ENCODE peak calls at places on chromosomes 3 and 15, in seven cellular contexts. D, T, I, U, X, G and Z are unnamed samples.

GRCh38 chr3:42369304-42369703 is 41.1 kb downstream of the LYZL4 start:
- DNase-seq in D (peak), T (peak), I (no peak), U (no peak), X (no peak), G (no peak), Z (peak)

GRCh38 chr3:16897254-16897926 is 12.6 kb downstream of the PLCL2 start:
- DNase-seq in D (no peak), T (no peak), I (no peak), U (no peak), X (peak), G (no peak), Z (no peak)

GRCh38 chr3:177824190-177824786 is 627.0 kb upstream of the TBL1XR1 start:
- DNase-seq in D (peak), T (peak), I (peak), U (peak), X (peak), G (peak), Z (no peak)

GRCh38 chr15:36860792-36861191 is 239.6 kb downstream of the MEIS2 start:
- DNase-seq in D (no peak), T (no peak), I (no peak), U (no peak), X (no peak), G (no peak), Z (no peak)

GRCh38 chr3:149512073-149512782 is 37.7 kb downstream of the TM4SF4 start:
- DNase-seq in D (peak), T (no peak), I (peak), U (peak), X (peak), G (peak), Z (peak)

GRCh38 chr3:40581166-40581565 is 56.4 kb downstream of the ZNF621 start:
- DNase-seq in D (no peak), T (no peak), I (no peak), U (no peak), X (no peak), G (no peak), Z (no peak)

GRCh38 chr3:4834403-4834866 is 144.8 kb upstream of the BHLHE40 start:
- DNase-seq in D (no peak), T (no peak), I (no peak), U (peak), X (peak), G (no peak), Z (no peak)

GRCh38 chr3:37653466-37653865 is 208.2 kb upstream of the CTDSPL start:
- DNase-seq in D (no peak), T (no peak), I (no peak), U (no peak), X (no peak), G (no peak), Z (no peak)

GRCh38 chr3:143361589-143361988 is 242.0 kb downstream of the CHST2 start:
- DNase-seq in D (no peak), T (no peak), I (no peak), U (no peak), X (no peak), G (no peak), Z (no peak)

GRCh38 chr3:187101184-187102072 is 37.9 kb downstream of the RPL39L start:
- DNase-seq in D (peak), T (peak), I (peak), U (peak), X (peak), G (peak), Z (no peak)

GRCh38 chr3:145857956-145858355 is 303.0 kb downstream of the PLOD2 start:
- DNase-seq in D (no peak), T (no peak), I (no peak), U (no peak), X (no peak), G (peak), Z (no peak)

GRCh38 chr15:63350178-63350621 is 31.4 kb downstream of the CA12 start:
- DNase-seq in D (peak), T (no peak), I (no peak), U (no peak), X (no peak), G (no peak), Z (no peak)

GRCh38 chr15:60590935-60591490 is 112.1 kb upstream of the ICE2 start:
- DNase-seq in D (peak), T (peak), I (peak), U (peak), X (peak), G (peak), Z (peak)

GRCh38 chr3:190566043-190566933 is 52.4 kb downstream of the IL1RAP start:
- DNase-seq in D (peak), T (peak), I (peak), U (peak), X (peak), G (peak), Z (peak)

GRCh38 chr15:75198560-75199346 is 2.9 kb upstream of the C15orf39 start:
- DNase-seq in D (no peak), T (no peak), I (no peak), U (no peak), X (peak), G (peak), Z (no peak)

GRCh38 chr3:195811756-195812155 is at the start of gene MUC4:
- DNase-seq in D (no peak), T (no peak), I (no peak), U (no peak), X (no peak), G (no peak), Z (no peak)

GRCh38 chr3:195808741-195809290 is 2.9 kb downstream of the MUC4 start:
- DNase-seq in D (no peak), T (no peak), I (no peak), U (no peak), X (no peak), G (no peak), Z (no peak)

GRCh38 chr3:195809291-195809785 is 2.4 kb downstream of the MUC4 start:
- DNase-seq in D (no peak), T (no peak), I (no peak), U (no peak), X (no peak), G (no peak), Z (no peak)

GRCh38 chr3:195810455-195810845 is 1.3 kb downstream of the MUC4 start:
- DNase-seq in D (no peak), T (no peak), I (no peak), U (no peak), X (no peak), G (no peak), Z (no peak)

GRCh38 chr3:195809796-195810454 is 1.8 kb downstream of the MUC4 start:
- DNase-seq in D (no peak), T (no peak), I (no peak), U (no peak), X (no peak), G (no peak), Z (no peak)
- H3K27ac ChIP-seq in D (no peak), T (no peak), I (no peak), U (no peak), X (no peak), G (no peak), Z (no peak)

DNA sequence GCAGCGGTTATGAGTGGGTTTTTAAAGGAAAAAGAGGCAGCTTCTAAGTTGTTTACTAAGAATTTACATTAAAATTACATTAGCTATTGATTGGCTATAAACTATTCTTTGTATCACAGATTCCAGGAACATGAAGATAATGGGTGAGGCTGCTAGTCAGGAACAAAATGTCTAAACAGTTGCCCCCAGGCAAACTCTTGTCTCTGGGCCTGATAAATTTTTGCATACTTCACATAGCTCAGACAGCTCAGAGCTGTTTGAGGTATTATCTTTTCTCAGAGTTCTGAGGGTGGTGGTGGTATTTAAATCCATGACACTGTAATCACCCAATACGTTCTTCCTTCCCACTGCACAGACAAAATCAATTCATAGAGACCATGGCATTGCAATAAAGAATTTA is 2.1 kb upstream of the HACD2 start:
- DNase-seq in D (no peak), T (no peak), I (no peak), U (no peak), X (no peak), G (no peak), Z (no peak)
- H3K4me3 ChIP-seq in D (no peak), T (no peak), I (no peak), U (no peak), X (peak), G (no peak), Z (peak)

DNA sequence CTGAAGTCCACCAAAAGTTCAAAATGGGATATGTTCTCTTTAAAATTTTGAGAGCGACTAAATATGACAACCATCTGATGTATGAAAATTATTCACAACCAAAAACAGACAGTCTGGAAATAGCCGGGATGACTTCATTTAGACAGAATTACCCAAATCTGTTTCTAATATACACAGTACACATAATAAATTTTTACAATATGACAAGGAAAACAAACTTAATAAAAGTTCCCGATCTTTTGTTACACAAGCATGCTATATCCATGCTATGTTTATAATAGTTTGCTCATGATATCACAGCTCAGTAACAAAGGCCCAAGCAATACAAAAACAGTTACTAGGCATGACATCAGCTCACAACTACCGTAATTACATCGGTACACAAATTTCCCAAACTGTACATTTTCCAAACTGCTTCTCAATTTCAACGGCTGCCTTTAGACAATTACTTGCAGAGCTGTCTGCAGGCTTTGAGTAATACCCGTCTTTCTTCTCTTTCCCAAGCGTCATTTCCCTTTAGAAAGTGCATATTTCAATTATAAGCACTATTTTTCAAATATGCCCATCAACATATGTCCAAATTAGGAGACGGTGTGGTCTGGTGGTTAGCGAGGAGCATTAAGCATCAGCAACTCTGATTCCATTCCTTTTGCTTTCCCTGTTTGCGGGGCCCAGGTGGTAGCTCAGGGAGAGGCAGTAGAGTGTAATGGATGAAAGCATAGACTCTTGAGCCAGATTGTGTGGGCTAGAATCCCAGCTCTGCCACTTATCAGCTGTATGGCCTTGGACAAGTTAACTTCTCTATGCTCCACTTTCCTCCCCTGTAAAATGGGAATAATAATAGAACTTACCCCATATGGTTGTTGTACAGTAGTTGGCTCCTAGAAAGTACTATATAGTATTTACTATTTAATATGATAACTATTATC is 481.2 kb downstream of the FOXP1 start:
- DNase-seq in D (no peak), T (no peak), I (no peak), U (no peak), X (peak), G (no peak), Z (no peak)
- H3K27ac ChIP-seq in D (peak), T (peak), I (peak), U (peak), X (peak), G (no peak), Z (no peak)

DNA sequence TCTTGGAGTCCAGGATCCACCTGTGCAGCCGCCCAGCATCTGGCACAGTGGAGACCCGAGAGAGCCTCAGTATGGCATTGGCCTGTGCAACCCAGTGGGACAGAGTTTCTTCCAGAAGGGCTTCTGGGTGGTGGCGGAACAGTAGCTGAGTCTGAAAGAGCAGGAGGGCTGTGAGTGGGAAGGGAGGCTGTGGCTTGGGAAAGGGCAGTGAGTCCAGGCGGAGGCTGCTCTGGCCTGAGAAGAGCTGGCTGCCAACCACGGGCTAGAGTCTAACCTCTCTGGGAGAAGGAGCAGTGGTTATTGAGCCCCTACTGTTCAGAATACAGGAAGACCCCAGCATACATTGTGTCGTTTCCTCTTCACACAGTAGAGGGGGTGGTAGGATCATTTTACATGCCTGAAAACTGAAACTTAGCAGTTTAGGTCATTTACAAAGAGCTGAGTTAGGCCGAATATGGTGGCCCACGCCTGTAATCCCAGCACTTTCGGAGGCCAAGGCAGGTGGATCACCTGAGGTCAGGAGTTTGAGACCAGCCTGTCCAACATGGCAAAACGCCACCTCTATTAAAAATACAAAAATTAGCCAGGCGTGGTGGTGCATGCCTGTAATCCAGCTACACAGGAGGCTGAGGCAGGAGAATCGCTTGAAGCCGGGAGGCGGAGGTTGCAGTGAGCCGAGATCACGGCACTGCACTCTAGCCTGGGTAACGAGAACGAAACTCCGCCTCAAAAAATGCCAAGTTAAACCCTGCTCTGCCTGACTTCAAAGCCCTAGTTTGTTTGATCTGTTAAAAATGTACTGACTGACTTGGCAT is 3.2 kb downstream of the AEN start:
- DNase-seq in D (no peak), T (no peak), I (no peak), U (peak), X (peak), G (peak), Z (no peak)
- H3K4me3 ChIP-seq in D (no peak), T (peak), I (peak), U (peak), X (peak), G (peak), Z (no peak)

DNA sequence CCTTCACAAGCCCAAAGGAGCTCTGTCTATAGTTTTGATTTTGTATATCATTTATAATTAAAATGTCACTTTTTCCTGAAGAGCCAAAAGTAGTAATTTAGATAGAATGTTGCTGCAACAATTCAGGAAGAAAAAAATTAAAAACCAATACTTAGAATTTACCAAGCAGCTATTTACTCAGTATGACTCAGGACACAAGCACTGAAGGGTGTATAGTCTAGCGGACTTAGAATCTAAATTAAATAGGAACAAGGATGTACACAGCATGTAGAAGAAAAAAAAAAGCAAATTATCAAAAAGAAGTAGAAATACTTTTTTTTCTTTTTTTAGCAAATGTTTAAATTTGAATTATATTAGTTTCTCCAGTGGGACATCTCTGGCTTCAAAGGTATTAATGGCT is 31.6 kb downstream of the PGBD4 start:
- DNase-seq in D (no peak), T (no peak), I (no peak), U (no peak), X (no peak), G (peak), Z (no peak)
- H3K27ac ChIP-seq in D (no peak), T (no peak), I (no peak), U (no peak), X (no peak), G (no peak), Z (no peak)

GRCh38 chr3:123397921-123398785 is 50.7 kb downstream of the ADCY5 start:
- DNase-seq in D (no peak), T (no peak), I (no peak), U (no peak), X (no peak), G (no peak), Z (no peak)

GRCh38 chr3:123396171-123397049 is 52.5 kb downstream of the ADCY5 start:
- DNase-seq in D (no peak), T (no peak), I (no peak), U (no peak), X (no peak), G (no peak), Z (no peak)

GRCh38 chr3:123397050-123397590 is 51.8 kb downstream of the ADCY5 start:
- DNase-seq in D (no peak), T (no peak), I (no peak), U (no peak), X (no peak), G (no peak), Z (no peak)

GRCh38 chr3:123401836-123402530 is 46.9 kb downstream of the ADCY5 start:
- DNase-seq in D (no peak), T (no peak), I (no peak), U (no peak), X (no peak), G (no peak), Z (no peak)

DNA sequence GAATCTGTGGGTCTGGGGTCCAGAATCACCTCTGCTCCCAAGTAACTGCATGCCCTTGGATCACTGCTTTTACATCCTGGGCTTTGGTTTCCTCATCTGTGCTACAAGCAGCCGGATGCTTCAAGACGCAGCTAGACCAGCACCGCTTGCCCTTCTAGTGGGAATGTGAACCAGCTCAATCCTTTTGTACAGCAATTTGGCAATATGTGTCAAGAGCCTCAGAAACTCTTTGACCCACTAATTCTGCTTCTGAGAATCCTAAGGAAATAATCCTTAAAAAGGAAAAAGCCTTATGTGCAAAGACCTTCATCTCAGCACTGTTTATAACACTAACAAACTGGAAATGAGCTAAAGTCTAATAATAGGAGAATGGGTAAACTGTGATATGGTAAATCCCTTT is 48.7 kb downstream of the ADCY5 start:
- DNase-seq in D (no peak), T (no peak), I (no peak), U (no peak), X (no peak), G (no peak), Z (no peak)
- H3K4me3 ChIP-seq in D (no peak), T (peak), I (no peak), U (no peak), X (no peak), G (no peak), Z (no peak)

GRCh38 chr3:99884484-99884883 is 66.8 kb downstream of the CMSS1 start:
- DNase-seq in D (no peak), T (no peak), I (no peak), U (no peak), X (no peak), G (peak), Z (no peak)
- H3K27ac ChIP-seq in D (no peak), T (no peak), I (no peak), U (no peak), X (no peak), G (peak), Z (peak)

GRCh38 chr15:39583586-39584265 is 2.8 kb downstream of the THBS1 start:
- DNase-seq in D (no peak), T (no peak), I (peak), U (no peak), X (peak), G (peak), Z (no peak)

GRCh38 chr15:39585871-39586301 is 5.0 kb downstream of the THBS1 start:
- DNase-seq in D (no peak), T (no peak), I (no peak), U (no peak), X (peak), G (no peak), Z (no peak)

GRCh38 chr15:39585394-39585841 is 4.5 kb downstream of the THBS1 start:
- DNase-seq in D (no peak), T (no peak), I (no peak), U (no peak), X (peak), G (no peak), Z (no peak)

GRCh38 chr15:39584266-39584659 is 3.4 kb downstream of the THBS1 start:
- DNase-seq in D (no peak), T (no peak), I (no peak), U (no peak), X (no peak), G (no peak), Z (no peak)

DNA sequence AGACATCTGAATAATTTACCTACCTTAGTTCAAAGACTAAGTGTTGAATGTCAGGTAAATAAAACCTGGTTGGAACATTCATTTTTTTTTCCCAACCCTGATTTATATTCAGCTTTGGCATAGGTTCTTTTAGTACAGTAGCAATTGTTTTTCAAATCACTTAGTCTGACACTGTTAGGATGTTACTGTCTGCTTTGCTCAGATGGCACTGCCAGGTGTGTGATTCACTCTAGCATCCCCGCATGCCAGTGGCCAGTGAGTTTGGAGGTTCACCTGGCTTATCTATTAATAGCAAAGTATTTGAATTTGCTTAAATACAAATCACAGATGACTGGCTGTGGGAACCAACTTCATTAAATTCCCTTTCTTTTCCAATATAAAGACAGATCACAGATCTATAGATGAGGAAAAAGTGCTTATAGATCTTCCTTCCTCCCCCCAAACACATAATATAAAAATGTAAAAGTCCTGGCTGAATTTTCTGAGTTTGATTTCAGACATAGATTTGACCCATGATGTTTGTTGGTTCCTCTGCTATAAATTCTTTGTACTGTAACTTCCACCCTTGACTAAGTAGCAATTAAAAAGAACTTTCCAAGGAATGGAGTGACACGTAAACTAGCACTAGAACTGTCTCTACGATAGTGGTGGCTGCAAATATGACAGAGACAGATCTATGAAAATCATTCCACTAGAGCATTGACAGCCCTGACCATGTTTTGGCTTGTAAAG is 3.9 kb downstream of the THBS1 start:
- DNase-seq in D (no peak), T (no peak), I (no peak), U (no peak), X (peak), G (no peak), Z (no peak)
- H3K4me3 ChIP-seq in D (peak), T (peak), I (no peak), U (peak), X (peak), G (no peak), Z (no peak)

GRCh38 chr3:112676659-112677234 is 35.8 kb upstream of the CCDC80 start:
- DNase-seq in D (peak), T (no peak), I (peak), U (peak), X (peak), G (peak), Z (peak)
- H3K27ac ChIP-seq in D (peak), T (no peak), I (peak), U (peak), X (peak), G (no peak), Z (no peak)